ENCODE peak calls at places on chromosomes 7 and 10, in six cellular contexts. X, K, T, L, J and M are unnamed samples.

GRCh38 chr7:107580716-107581383 is 804 bp downstream of the BCAP29 start:
- DNase-seq in X (no peak), K (no peak), T (no peak), L (no peak), J (no peak), M (no peak)

GRCh38 chr10:18594574-18595156 is 56.7 kb downstream of the NSUN6 start:
- DNase-seq in X (no peak), K (no peak), T (no peak), L (peak; percentile 14), J (no peak), M (no peak)

GRCh38 chr10:15363031-15363430 is 8.1 kb downstream of the FAM171A1 start:
- DNase-seq in X (no peak), K (no peak), T (peak; percentile 13), L (no peak), J (no peak), M (no peak)

GRCh38 chr7:105388373-105389089 is at the start of gene SRPK2:
- DNase-seq in X (peak; percentile 90), K (peak; percentile 88), T (peak; percentile 31), L (peak; percentile 82), J (peak; percentile 81), M (peak; percentile 71)

GRCh38 chr7:7256731-7257274 is 74.5 kb downstream of the C1GALT1 start:
- DNase-seq in X (no peak), K (no peak), T (no peak), L (no peak), J (no peak), M (no peak)

GRCh38 chr7:95899919-95900513 is 127.7 kb downstream of the DYNC1I1 start:
- DNase-seq in X (no peak), K (no peak), T (no peak), L (no peak), J (peak; percentile 6), M (no peak)

GRCh38 chr7:157474685-157475084 is 137.9 kb downstream of the DNAJB6 start:
- DNase-seq in X (no peak), K (peak; percentile 18), T (no peak), L (peak; percentile 32), J (no peak), M (no peak)

GRCh38 chr10:130028465-130028819 is 64.4 kb upstream of the EBF3 start:
- DNase-seq in X (no peak), K (no peak), T (no peak), L (no peak), J (no peak), M (no peak)

GRCh38 chr7:117951285-117951684 is 78.0 kb upstream of the CTTNBP2 start:
- DNase-seq in X (no peak), K (no peak), T (no peak), L (no peak), J (no peak), M (no peak)

GRCh38 chr10:103693070-103693811 is 162.1 kb downstream of the SH3PXD2A start:
- DNase-seq in X (peak; percentile 68), K (no peak), T (no peak), L (no peak), J (peak; percentile 43), M (no peak)

GRCh38 chr10:13505040-13505680 is 23.7 kb downstream of the BEND7 start:
- DNase-seq in X (no peak), K (no peak), T (no peak), L (no peak), J (no peak), M (no peak)

GRCh38 chr10:89091501-89091900 is 100.9 kb downstream of the FAS start:
- DNase-seq in X (no peak), K (no peak), T (peak; percentile 39), L (no peak), J (no peak), M (no peak)

GRCh38 chr7:90597527-90597871 is 1.4 kb downstream of the CDK14 start:
- DNase-seq in X (no peak), K (no peak), T (no peak), L (no peak), J (no peak), M (no peak)

GRCh38 chr7:29454899-29455451 is 108.7 kb upstream of the PRR15 start:
- DNase-seq in X (no peak), K (no peak), T (no peak), L (no peak), J (no peak), M (no peak)

GRCh38 chr7:101128040-101128834 is 1.3 kb downstream of the SERPINE1 start:
- DNase-seq in X (no peak), K (no peak), T (no peak), L (no peak), J (no peak), M (no peak)

GRCh38 chr7:101127460-101128039 is 646 bp downstream of the SERPINE1 start:
- DNase-seq in X (no peak), K (no peak), T (no peak), L (no peak), J (no peak), M (no peak)

GRCh38 chr7:101125989-101126650 is 784 bp upstream of the SERPINE1 start:
- DNase-seq in X (peak; percentile 60), K (peak; percentile 79), T (peak; percentile 75), L (no peak), J (peak; percentile 42), M (peak; percentile 82)

GRCh38 chr7:101124376-101125056 is 2.4 kb upstream of the SERPINE1 start:
- DNase-seq in X (peak; percentile 66), K (no peak), T (peak; percentile 88), L (no peak), J (no peak), M (no peak)

DNA sequence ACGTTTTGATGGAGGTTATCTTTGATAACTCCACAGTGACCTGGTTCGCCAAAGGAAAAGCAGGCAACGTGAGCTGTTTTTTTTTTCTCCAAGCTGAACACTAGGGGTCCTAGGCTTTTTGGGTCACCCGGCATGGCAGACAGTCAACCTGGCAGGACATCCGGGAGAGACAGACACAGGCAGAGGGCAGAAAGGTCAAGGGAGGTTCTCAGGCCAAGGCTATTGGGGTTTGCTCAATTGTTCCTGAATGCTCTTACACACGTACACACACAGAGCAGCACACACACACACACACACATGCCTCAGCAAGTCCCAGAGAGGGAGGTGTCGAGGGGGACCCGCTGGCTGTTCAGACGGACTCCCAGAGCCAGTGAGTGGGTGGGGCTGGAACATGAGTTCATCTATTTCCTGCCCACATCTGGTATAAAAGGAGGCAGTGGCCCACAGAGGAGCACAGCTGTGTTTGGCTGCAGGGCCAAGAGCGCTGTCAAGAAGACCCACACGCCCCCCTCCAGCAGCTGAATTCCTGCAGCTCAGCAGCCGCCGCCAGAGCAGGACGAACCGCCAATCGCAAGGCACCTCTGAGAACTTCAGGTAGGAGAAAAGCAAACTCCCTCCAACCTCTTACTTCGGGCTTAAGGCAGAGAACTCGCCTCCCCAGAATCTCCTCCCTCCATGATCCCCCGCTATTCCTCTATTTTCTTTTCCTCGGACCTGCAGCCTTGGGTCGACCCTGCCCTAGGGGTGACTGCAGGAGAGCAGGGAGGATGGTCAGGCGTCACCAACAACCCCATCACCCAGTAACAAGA is at the start of gene SERPINE1:
- DNase-seq in X (peak; percentile 94), K (peak; percentile 96), T (peak; percentile 100), L (no peak), J (peak; percentile 63), M (peak; percentile 99)
- TF ChIP-seq CTCF in X (peak; percentile 13), K (no peak), T (peak; percentile 22), L (no peak), J (no peak), M (peak; percentile 43)

DNA sequence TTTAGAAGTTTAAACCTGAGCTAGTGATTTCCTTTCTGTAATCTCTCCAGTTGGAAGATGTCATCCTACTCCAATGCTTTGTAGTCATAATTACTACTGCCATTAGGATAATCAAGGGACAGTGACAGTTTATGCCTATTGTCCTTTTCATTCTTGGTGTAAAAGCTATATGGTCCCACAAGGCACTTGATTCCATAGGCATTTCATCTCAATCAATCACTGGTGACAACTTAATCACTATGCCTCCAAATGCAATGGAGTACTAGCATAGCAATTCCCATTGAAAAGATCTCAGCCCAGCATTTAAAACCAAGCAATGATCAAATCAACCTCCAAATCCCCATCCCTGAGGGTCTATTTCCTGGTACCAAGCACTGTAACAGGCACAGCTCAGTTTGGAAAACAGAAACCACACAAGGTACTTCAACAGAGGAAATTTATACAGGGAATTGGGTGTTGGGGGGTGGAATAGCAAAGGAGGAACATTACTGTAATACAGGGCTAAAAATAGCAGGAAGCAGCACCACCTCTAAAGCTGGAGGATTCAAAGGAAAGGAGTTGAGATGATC is 51.0 kb downstream of the FHIP2A start:
- DNase-seq in X (no peak), K (no peak), T (no peak), L (no peak), J (no peak), M (no peak)
- TF ChIP-seq CTCF in X (no peak), K (no peak), T (no peak), L (no peak), J (no peak), M (no peak)

DNA sequence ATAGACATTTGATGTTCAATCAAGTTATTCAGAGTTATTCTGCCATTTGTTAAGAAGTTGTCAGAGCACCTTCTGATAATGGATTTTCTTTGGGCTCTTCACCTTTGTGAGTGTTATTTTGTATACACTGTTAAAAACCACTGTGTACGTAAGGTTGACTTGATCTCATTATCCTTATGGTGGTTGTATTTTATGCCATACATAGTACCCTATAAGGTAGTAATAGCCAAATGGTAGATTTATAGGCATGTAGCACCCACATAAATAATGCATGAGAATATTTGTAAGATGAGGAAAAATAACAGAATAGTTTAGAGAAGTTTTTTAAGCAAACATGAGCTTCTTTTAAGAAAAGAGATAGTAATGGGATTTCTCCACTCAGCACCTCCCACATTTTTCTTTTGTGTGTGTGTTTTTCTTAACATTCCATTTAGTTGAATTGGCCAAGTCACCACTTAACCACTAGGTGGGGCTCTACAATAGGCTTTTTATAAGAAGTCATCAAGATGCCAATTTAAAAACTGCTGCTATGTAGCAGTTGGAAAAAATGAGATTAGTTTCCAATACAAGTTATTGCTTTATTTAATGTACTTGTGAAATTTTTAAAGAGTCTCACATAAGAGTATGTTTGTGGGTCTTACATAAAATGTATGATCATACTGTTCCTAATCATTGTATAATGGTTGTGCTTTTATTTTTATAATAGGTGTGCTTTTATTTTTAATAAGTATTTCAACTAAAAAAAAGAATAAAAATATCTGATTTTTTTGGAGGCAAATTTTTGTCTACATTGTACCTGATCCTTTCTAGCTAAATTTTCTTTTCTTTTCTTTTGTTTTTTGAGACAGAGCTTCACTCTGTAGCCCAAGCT is 41.1 kb upstream of the STMP1 start:
- DNase-seq in X (peak; percentile 87), K (no peak), T (peak; percentile 91), L (peak; percentile 45), J (peak; percentile 47), M (no peak)
- TF ChIP-seq CTCF in X (peak; percentile 91), K (peak; percentile 58), T (peak; percentile 93), L (peak; percentile 50), J (peak; percentile 78), M (peak; percentile 94)

DNA sequence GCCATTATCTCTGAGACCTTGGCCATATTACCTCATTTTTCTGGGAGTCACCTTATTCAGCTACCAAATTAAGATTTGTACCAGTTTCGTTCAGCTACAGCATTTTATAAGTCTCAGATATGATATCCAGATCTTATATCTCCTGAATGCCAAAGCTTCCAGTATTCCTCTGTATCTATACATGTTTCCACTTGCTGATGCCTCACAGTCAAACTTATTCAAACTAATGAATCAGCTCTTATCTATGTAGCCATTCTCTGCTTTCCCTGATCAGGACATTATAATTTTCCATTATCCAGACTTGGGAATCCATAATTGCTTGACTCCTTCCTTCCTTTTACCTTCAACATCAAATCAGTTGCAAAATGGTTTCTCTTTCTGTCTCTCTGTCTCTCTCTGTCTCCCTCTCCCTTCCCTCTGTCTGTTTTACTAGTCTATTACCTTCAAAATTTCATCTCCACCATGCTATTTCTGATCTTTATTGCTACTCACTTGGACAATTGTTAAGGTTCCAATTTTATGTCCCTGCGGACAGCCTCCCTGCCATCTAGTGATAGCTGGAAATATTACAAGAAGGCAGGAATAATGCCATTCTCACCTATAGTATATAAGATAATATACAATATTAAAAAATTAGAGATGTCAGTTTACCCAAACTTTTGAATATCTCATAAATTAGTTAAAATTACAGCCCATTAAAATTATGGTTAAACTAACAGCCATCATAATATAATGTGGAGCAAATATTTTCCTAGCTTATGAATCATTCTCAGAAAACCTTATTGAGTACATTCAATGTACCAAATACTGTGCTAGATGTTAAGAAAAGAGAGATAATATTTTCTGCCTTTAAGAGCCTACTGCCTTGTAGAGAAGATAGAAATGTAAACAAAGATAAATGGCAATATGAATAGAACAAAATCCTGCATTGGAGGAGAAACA is 89.8 kb downstream of the PCLO start:
- DNase-seq in X (no peak), K (no peak), T (no peak), L (no peak), J (no peak), M (no peak)
- TF ChIP-seq CTCF in X (peak; percentile 36), K (no peak), T (no peak), L (no peak), J (no peak), M (peak; percentile 61)